ENCODE peak calls at places on chromosomes 3 and 15, in ten cellular contexts. T is GM13977; Z is NCI-H2081 treated with DMSO at 0.1 percent for 48 hours; L is endothelial cell; Q is frontal cortex; M is ACHN; O is naive thymus-derived CD8-positive, alpha-beta T cell; B is anterior cingulate cortex; X is activated CD4-positive, alpha-beta T cell treated with anti-CD3 and anti-CD28 coated beads, Interleukin-2, amount 50 U/mL, for 4 hours; A is Kasumi-1. U is an unnamed sample.

GRCh38 chr3:47496892-47497291 is 16.6 kb downstream of the ELP6 start:
- DNase-seq in T (no peak), Z (no peak), L (no peak), Q (no peak), M (no peak), O (no peak), B (no peak), X (no peak), A (no peak), U (no peak)

GRCh38 chr15:25176616-25176923 is 221.8 kb downstream of the SNRPN start:
- DNase-seq in T (peak), Z (no peak), L (no peak), Q (no peak), M (no peak), O (no peak), B (no peak), X (no peak), A (no peak), U (no peak)

GRCh38 chr3:100709840-100710235 is 544 bp downstream of the TFG start:
- DNase-seq in T (peak), Z (no peak), L (peak), Q (no peak), M (peak), O (peak), B (no peak), X (peak), A (peak), U (no peak)

GRCh38 chr3:15325228-15325627 is 7.2 kb downstream of the SH3BP5 start:
- DNase-seq in T (no peak), Z (no peak), L (no peak), Q (no peak), M (no peak), O (no peak), B (no peak), X (no peak), A (no peak), U (no peak)

GRCh38 chr15:63041982-63042878 is at the start of gene TPM1:
- DNase-seq in T (peak), Z (no peak), L (peak), Q (peak), M (peak), O (peak), B (no peak), X (no peak), A (no peak), U (no peak)

GRCh38 chr15:53447053-53447574 is 312.3 kb downstream of the WDR72 start:
- DNase-seq in T (no peak), Z (no peak), L (no peak), Q (no peak), M (no peak), O (no peak), B (no peak), X (no peak), A (no peak), U (no peak)

GRCh38 chr3:42023380-42023779 is 61.5 kb upstream of the ULK4 start:
- DNase-seq in T (no peak), Z (no peak), L (no peak), Q (no peak), M (no peak), O (no peak), B (no peak), X (peak), A (no peak), U (no peak)

GRCh38 chr3:58009749-58010535 is 1.7 kb downstream of the FLNB start:
- DNase-seq in T (no peak), Z (no peak), L (no peak), Q (no peak), M (no peak), O (peak), B (no peak), X (no peak), A (no peak), U (no peak)

GRCh38 chr15:75483961-75484360 is 32.5 kb upstream of the SIN3A start:
- DNase-seq in T (no peak), Z (no peak), L (no peak), Q (no peak), M (no peak), O (no peak), B (no peak), X (no peak), A (no peak), U (no peak)

GRCh38 chr3:180684807-180685206 is 5.5 kb upstream of the CCDC39 start:
- DNase-seq in T (no peak), Z (no peak), L (no peak), Q (no peak), M (no peak), O (no peak), B (no peak), X (no peak), A (no peak), U (no peak)

GRCh38 chr3:195236076-195236798 is 34.7 kb downstream of the XXYLT1 start:
- DNase-seq in T (no peak), Z (no peak), L (no peak), Q (no peak), M (no peak), O (no peak), B (no peak), X (no peak), A (no peak), U (no peak)

GRCh38 chr3:60730371-60730770 is 520.9 kb downstream of the FHIT start:
- DNase-seq in T (no peak), Z (no peak), L (no peak), Q (no peak), M (no peak), O (no peak), B (no peak), X (no peak), A (no peak), U (no peak)

GRCh38 chr3:196793224-196793623 is 53.6 kb downstream of the PAK2 start:
- DNase-seq in T (no peak), Z (no peak), L (no peak), Q (no peak), M (peak), O (no peak), B (no peak), X (no peak), A (no peak), U (no peak)

GRCh38 chr15:96340611-96341464 is 10.3 kb downstream of the NR2F2 start:
- DNase-seq in T (no peak), Z (no peak), L (peak), Q (no peak), M (peak), O (no peak), B (no peak), X (no peak), A (no peak), U (no peak)

GRCh38 chr3:152389316-152389934 is 120.7 kb downstream of the MBNL1 start:
- DNase-seq in T (no peak), Z (no peak), L (no peak), Q (no peak), M (no peak), O (no peak), B (no peak), X (no peak), A (no peak), U (no peak)

GRCh38 chr3:142680710-142681109 is 43.1 kb upstream of the TRPC1 start:
- DNase-seq in T (no peak), Z (no peak), L (no peak), Q (no peak), M (peak), O (no peak), B (no peak), X (no peak), A (no peak), U (no peak)

GRCh38 chr15:72604794-72605193 is 49.7 kb upstream of the GOLGA6B start:
- DNase-seq in T (no peak), Z (no peak), L (peak), Q (no peak), M (no peak), O (no peak), B (no peak), X (no peak), A (no peak), U (no peak)

GRCh38 chr3:111690242-111690641 is 95.1 kb upstream of the ZBED2 start:
- DNase-seq in T (peak), Z (peak), L (no peak), Q (no peak), M (peak), O (no peak), B (no peak), X (no peak), A (no peak), U (no peak)

GRCh38 chr3:16808393-16809107 is 76.2 kb upstream of the PLCL2 start:
- DNase-seq in T (no peak), Z (no peak), L (no peak), Q (no peak), M (no peak), O (peak), B (no peak), X (no peak), A (no peak), U (no peak)

GRCh38 chr15:63978511-63979226 is 67.6 kb downstream of the DAPK2 start:
- DNase-seq in T (no peak), Z (no peak), L (no peak), Q (no peak), M (no peak), O (no peak), B (no peak), X (no peak), A (no peak), U (no peak)

GRCh38 chr15:69390575-69390974 is 23.6 kb upstream of the KIF23 start:
- DNase-seq in T (no peak), Z (no peak), L (no peak), Q (no peak), M (peak), O (no peak), B (no peak), X (no peak), A (no peak), U (no peak)

GRCh38 chr15:85071061-85071460 is 89.4 kb downstream of the PDE8A start:
- DNase-seq in T (no peak), Z (no peak), L (no peak), Q (no peak), M (no peak), O (no peak), B (no peak), X (no peak), A (no peak), U (peak)

GRCh38 chr15:63135804-63136203 is 14.1 kb downstream of the LACTB start:
- DNase-seq in T (no peak), Z (no peak), L (no peak), Q (no peak), M (no peak), O (no peak), B (no peak), X (no peak), A (no peak), U (no peak)

GRCh38 chr3:82157952-82158351 is 396.5 kb upstream of the GBE1 start:
- DNase-seq in T (no peak), Z (no peak), L (no peak), Q (no peak), M (peak), O (no peak), B (no peak), X (no peak), A (no peak), U (no peak)

GRCh38 chr3:143063018-143063417 is 56.6 kb upstream of the CHST2 start:
- DNase-seq in T (no peak), Z (no peak), L (no peak), Q (no peak), M (no peak), O (no peak), B (no peak), X (no peak), A (no peak), U (no peak)

GRCh38 chr3:40043444-40043755 is 234.0 kb downstream of the MYRIP start:
- DNase-seq in T (no peak), Z (no peak), L (no peak), Q (no peak), M (no peak), O (no peak), B (no peak), X (no peak), A (no peak), U (peak)

GRCh38 chr3:9715764-9716437 is 12.3 kb downstream of the CPNE9 start:
- DNase-seq in T (no peak), Z (no peak), L (no peak), Q (no peak), M (peak), O (no peak), B (no peak), X (no peak), A (peak), U (peak)

U was measured in pons.